ENCODE peak calls at places on chromosomes 6 and 20, in seven cellular contexts. Q, W, H, M, L, N and V are unnamed samples.
A peak's percentile ranks its signal among the peaks of the same experiment; 100 is the strongest.

GRCh38 chr6:122869437-122870024 is 80.5 kb downstream of the SMPDL3A start:
- DNase-seq in Q (peak; percentile 29), W (peak; percentile 53), H (peak; percentile 60), M (peak; percentile 43), L (no peak), N (no peak), V (peak; percentile 71)

GRCh38 chr6:110083875-110084585 is 95.4 kb downstream of the WASF1 start:
- DNase-seq in Q (no peak), W (peak; percentile 53), H (no peak), M (no peak), L (no peak), N (no peak), V (no peak)

GRCh38 chr6:83770910-83771309 is 62.0 kb upstream of the SNAP91 start:
- DNase-seq in Q (no peak), W (no peak), H (no peak), M (no peak), L (no peak), N (no peak), V (no peak)

GRCh38 chr20:50188879-50189680 is 1.6 kb upstream of the CEBPB start:
- DNase-seq in Q (no peak), W (peak; percentile 95), H (no peak), M (no peak), L (no peak), N (no peak), V (no peak)

GRCh38 chr20:51579137-51579536 is 36.6 kb upstream of the NFATC2 start:
- DNase-seq in Q (no peak), W (no peak), H (no peak), M (no peak), L (no peak), N (no peak), V (no peak)

GRCh38 chr6:167350322-167350721 is 25.4 kb downstream of the TTLL2 start:
- DNase-seq in Q (no peak), W (no peak), H (no peak), M (no peak), L (no peak), N (no peak), V (no peak)

GRCh38 chr20:53737404-53738038 is 143.9 kb upstream of the ZNF217 start:
- DNase-seq in Q (peak; percentile 35), W (no peak), H (no peak), M (no peak), L (no peak), N (no peak), V (no peak)

GRCh38 chr20:32982617-32983458 is 21.4 kb downstream of the SUN5 start:
- DNase-seq in Q (no peak), W (peak; percentile 50), H (peak; percentile 55), M (no peak), L (no peak), N (no peak), V (no peak)

GRCh38 chr6:148998704-148999103 is 251.9 kb downstream of the UST start:
- DNase-seq in Q (no peak), W (no peak), H (no peak), M (no peak), L (no peak), N (no peak), V (no peak)

GRCh38 chr20:43220612-43221011 is 30.9 kb upstream of the PTPRT start:
- DNase-seq in Q (no peak), W (no peak), H (no peak), M (no peak), L (no peak), N (no peak), V (no peak)

GRCh38 chr6:92495246-92495645 is 924.1 kb downstream of the EPHA7 start:
- DNase-seq in Q (no peak), W (no peak), H (no peak), M (no peak), L (no peak), N (no peak), V (no peak)

GRCh38 chr6:69231983-69232382 is 564.8 kb downstream of the LMBRD1 start:
- DNase-seq in Q (no peak), W (no peak), H (peak; percentile 18), M (no peak), L (no peak), N (no peak), V (no peak)

DNA sequence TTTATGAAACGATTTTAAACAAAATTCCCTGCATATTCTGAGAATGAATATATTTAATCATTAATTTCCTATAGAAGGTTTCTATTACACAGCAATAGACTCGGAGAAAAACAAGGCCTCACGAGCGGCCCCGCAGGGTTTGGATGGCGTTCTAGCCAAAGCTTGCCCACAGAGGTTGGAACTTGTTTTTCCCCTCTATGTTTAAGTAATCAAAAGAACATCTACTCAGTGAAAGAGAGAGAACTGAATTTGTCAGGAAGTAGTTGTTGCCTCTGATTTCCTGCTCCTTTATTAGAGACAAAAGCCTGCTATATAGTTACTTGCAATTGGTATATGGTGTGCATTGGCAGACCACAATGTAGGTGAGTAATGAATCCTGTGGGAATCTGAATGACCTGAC is 82.1 kb upstream of the HEY2 start:
- DNase-seq in Q (no peak), W (no peak), H (no peak), M (no peak), L (no peak), N (no peak), V (no peak)
- TF ChIP-seq JUND in Q (no peak), W (no peak), H (no peak), M (no peak), L (no peak), N (no peak), V (no peak)

GRCh38 chr6:39791311-39791710 is 865 bp upstream of the DAAM2 start:
- DNase-seq in Q (no peak), W (peak; percentile 22), H (peak; percentile 37), M (no peak), L (no peak), N (no peak), V (peak; percentile 34)

GRCh38 chr6:39793528-39793927 is 1.4 kb downstream of the DAAM2 start:
- DNase-seq in Q (no peak), W (no peak), H (no peak), M (no peak), L (no peak), N (no peak), V (no peak)

GRCh38 chr6:39792501-39793450 is 600 bp downstream of the DAAM2 start:
- DNase-seq in Q (no peak), W (no peak), H (peak; percentile 48), M (no peak), L (no peak), N (no peak), V (no peak)

GRCh38 chr6:39791850-39792500 is at the start of gene DAAM2:
- DNase-seq in Q (no peak), W (no peak), H (peak; percentile 81), M (no peak), L (no peak), N (no peak), V (peak; percentile 33)

GRCh38 chr6:39790772-39791171 is 1.4 kb upstream of the DAAM2 start:
- DNase-seq in Q (no peak), W (no peak), H (no peak), M (no peak), L (no peak), N (no peak), V (no peak)
- TF ChIP-seq JUND in Q (no peak), W (no peak), H (no peak), M (no peak), L (no peak), N (no peak), V (no peak)

GRCh38 chr6:42933195-42933594 is 3.9 kb downstream of the CNPY3 start:
- DNase-seq in Q (no peak), W (no peak), H (no peak), M (no peak), L (no peak), N (no peak), V (no peak)

GRCh38 chr6:42932412-42932811 is 3.1 kb downstream of the CNPY3 start:
- DNase-seq in Q (no peak), W (no peak), H (no peak), M (no peak), L (no peak), N (no peak), V (no peak)

GRCh38 chr6:42929088-42929927 is at the start of gene CNPY3:
- DNase-seq in Q (peak; percentile 97), W (peak; percentile 97), H (peak; percentile 92), M (peak; percentile 98), L (peak; percentile 98), N (peak; percentile 95), V (peak; percentile 90)

GRCh38 chr6:42928748-42929087 is 562 bp upstream of the CNPY3 start:
- DNase-seq in Q (no peak), W (no peak), H (no peak), M (no peak), L (no peak), N (no peak), V (no peak)

DNA sequence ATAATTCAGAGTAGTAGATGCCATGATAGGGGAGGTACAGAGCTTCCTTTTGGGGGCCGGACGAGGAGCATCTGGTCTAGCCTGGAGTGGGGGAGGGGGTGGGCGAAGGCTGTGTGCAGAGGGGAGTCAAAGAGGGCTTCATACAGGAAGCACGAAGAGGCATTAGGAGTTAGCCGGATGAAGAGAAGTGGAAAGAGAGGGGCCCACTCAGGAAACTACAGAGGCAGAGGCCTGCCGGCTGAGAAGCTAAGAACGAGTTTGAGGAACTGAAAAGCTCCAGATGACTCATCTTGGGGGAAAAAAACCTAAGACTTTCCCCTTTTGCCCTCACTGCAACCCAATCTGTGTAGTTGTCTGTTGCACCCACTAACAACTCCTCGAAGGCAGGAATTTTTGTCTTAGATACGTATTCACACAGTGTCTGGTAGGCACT is 664 bp downstream of the CNPY3 start:
- DNase-seq in Q (peak; percentile 50), W (no peak), H (peak; percentile 79), M (no peak), L (peak; percentile 97), N (no peak), V (no peak)
- TF ChIP-seq JUND in Q (peak; percentile 94), W (no peak), H (peak; percentile 66), M (no peak), L (peak; percentile 98), N (no peak), V (no peak)

GRCh38 chr6:70527071-70527737 is 39.5 kb upstream of the SDHAF4 start:
- DNase-seq in Q (no peak), W (no peak), H (no peak), M (no peak), L (no peak), N (no peak), V (no peak)
- TF ChIP-seq JUND in Q (no peak), W (no peak), H (no peak), M (no peak), L (no peak), N (no peak), V (no peak)